ENCODE peak calls at places on chromosomes 6 and 20, in five cellular contexts. One of them, this sample, is unnamed.

GRCh38 chr6:4603291-4603690 is 172.9 kb upstream of the CDYL start:
- DNase-seq in suprapubic skin: peak; percentile 80
- DNase-seq in astrocyte of the cerebellum: peak; percentile 73
- DNase-seq in esophagus muscularis mucosa: no peak
- DNase-seq in Calu3: peak; percentile 5
- DNase-seq in this sample: no peak

GRCh38 chr6:2841264-2842138 is at the start of gene SERPINB1:
- DNase-seq in astrocyte of the cerebellum: no peak
- DNase-seq in Calu3: peak; percentile 87
- DNase-seq in suprapubic skin: peak; percentile 92
- DNase-seq in esophagus muscularis mucosa: peak; percentile 97
- DNase-seq in this sample: peak; percentile 91

GRCh38 chr20:16575390-16576140 is 2.3 kb upstream of the KIF16B start:
- DNase-seq in Calu3: no peak
- DNase-seq in esophagus muscularis mucosa: peak; percentile 72
- DNase-seq in suprapubic skin: no peak
- DNase-seq in astrocyte of the cerebellum: no peak
- DNase-seq in this sample: no peak

GRCh38 chr20:37542281-37542680 is 14.6 kb upstream of the BLCAP start:
- DNase-seq in esophagus muscularis mucosa: no peak
- DNase-seq in Calu3: no peak
- DNase-seq in astrocyte of the cerebellum: no peak
- DNase-seq in suprapubic skin: no peak
- DNase-seq in this sample: no peak

GRCh38 chr6:169799474-169799926 is 48.1 kb downstream of the ERMARD start:
- DNase-seq in suprapubic skin: no peak
- DNase-seq in Calu3: no peak
- DNase-seq in esophagus muscularis mucosa: peak; percentile 21
- DNase-seq in astrocyte of the cerebellum: no peak
- DNase-seq in this sample: peak; percentile 46

GRCh38 chr6:44057238-44057930 is 69.9 kb downstream of the MRPL14 start:
- DNase-seq in suprapubic skin: no peak
- DNase-seq in astrocyte of the cerebellum: no peak
- DNase-seq in esophagus muscularis mucosa: no peak
- DNase-seq in Calu3: no peak
- DNase-seq in this sample: no peak

GRCh38 chr6:143027058-143027457 is 33.6 kb upstream of the AIG1 start:
- DNase-seq in suprapubic skin: no peak
- DNase-seq in Calu3: peak; percentile 15
- DNase-seq in esophagus muscularis mucosa: no peak
- DNase-seq in astrocyte of the cerebellum: no peak
- DNase-seq in this sample: no peak

GRCh38 chr20:50682947-50683530 is 8.3 kb downstream of the RIPOR3 start:
- DNase-seq in Calu3: no peak
- DNase-seq in astrocyte of the cerebellum: no peak
- DNase-seq in esophagus muscularis mucosa: no peak
- DNase-seq in suprapubic skin: no peak
- DNase-seq in this sample: no peak

GRCh38 chr6:26351544-26351953 is 13.4 kb upstream of the BTN3A2 start:
- DNase-seq in astrocyte of the cerebellum: peak; percentile 58
- DNase-seq in esophagus muscularis mucosa: no peak
- DNase-seq in Calu3: no peak
- DNase-seq in suprapubic skin: no peak
- DNase-seq in this sample: no peak

GRCh38 chr6:47181681-47182080 is 128.0 kb downstream of the TNFRSF21 start:
- DNase-seq in Calu3: no peak
- DNase-seq in astrocyte of the cerebellum: no peak
- DNase-seq in esophagus muscularis mucosa: no peak
- DNase-seq in suprapubic skin: no peak
- DNase-seq in this sample: no peak

GRCh38 chr20:47311967-47312681 is 44.4 kb downstream of the ZMYND8 start:
- DNase-seq in esophagus muscularis mucosa: no peak
- DNase-seq in Calu3: no peak
- DNase-seq in suprapubic skin: peak; percentile 29
- DNase-seq in astrocyte of the cerebellum: no peak
- DNase-seq in this sample: no peak

GRCh38 chr6:72042088-72042487 is 155.7 kb downstream of the RIMS1 start:
- DNase-seq in esophagus muscularis mucosa: no peak
- DNase-seq in suprapubic skin: no peak
- DNase-seq in Calu3: no peak
- DNase-seq in astrocyte of the cerebellum: no peak
- DNase-seq in this sample: no peak

GRCh38 chr20:11807070-11807741 is 110.5 kb upstream of the BTBD3 start:
- DNase-seq in suprapubic skin: no peak
- DNase-seq in esophagus muscularis mucosa: no peak
- DNase-seq in astrocyte of the cerebellum: peak; percentile 90
- DNase-seq in Calu3: no peak
- DNase-seq in this sample: no peak

GRCh38 chr6:71410681-71411080 is 122.1 kb downstream of the OGFRL1 start:
- DNase-seq in Calu3: no peak
- DNase-seq in esophagus muscularis mucosa: no peak
- DNase-seq in astrocyte of the cerebellum: no peak
- DNase-seq in suprapubic skin: no peak
- DNase-seq in this sample: no peak

GRCh38 chr6:52389626-52390360 is 27.8 kb downstream of the PAQR8 start:
- DNase-seq in esophagus muscularis mucosa: no peak
- DNase-seq in suprapubic skin: peak; percentile 66
- DNase-seq in Calu3: peak; percentile 84
- DNase-seq in astrocyte of the cerebellum: no peak
- DNase-seq in this sample: no peak

GRCh38 chr20:3563548-3564177 is 92.8 kb downstream of the ATRN start:
- DNase-seq in Calu3: peak; percentile 27
- DNase-seq in suprapubic skin: no peak
- DNase-seq in esophagus muscularis mucosa: no peak
- DNase-seq in astrocyte of the cerebellum: peak; percentile 20
- DNase-seq in this sample: no peak

GRCh38 chr6:114009192-114009591 is 38.2 kb upstream of the HDAC2 start:
- DNase-seq in Calu3: no peak
- DNase-seq in astrocyte of the cerebellum: no peak
- DNase-seq in esophagus muscularis mucosa: no peak
- DNase-seq in suprapubic skin: no peak
- DNase-seq in this sample: no peak

GRCh38 chr6:138088307-138088744 is 18.9 kb downstream of the PERP start:
- DNase-seq in suprapubic skin: no peak
- DNase-seq in astrocyte of the cerebellum: peak; percentile 70
- DNase-seq in Calu3: peak; percentile 68
- DNase-seq in esophagus muscularis mucosa: no peak
- DNase-seq in this sample: no peak

DNA sequence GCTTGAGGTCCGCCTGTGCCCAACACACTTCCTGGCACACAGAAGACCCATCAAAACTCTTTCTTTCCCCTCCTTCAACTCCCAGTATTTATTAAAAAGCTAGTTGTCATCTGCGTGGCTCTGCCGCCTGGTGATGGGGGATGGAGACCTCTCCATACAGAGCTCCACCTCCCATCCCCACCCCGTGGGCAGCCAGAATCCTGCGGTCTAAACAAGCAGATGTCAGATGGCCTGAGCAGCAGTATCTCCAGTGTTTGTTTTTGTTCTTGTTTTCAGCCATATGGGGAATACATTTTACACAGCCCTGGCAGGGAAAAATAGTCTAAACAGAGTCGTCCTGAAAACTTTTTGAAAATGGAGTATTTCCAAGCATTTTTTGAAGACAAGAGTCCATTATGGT is 91.3 kb downstream of the TCP11 start:
- DNase-seq in astrocyte of the cerebellum: peak; percentile 49
- DNase-seq in esophagus muscularis mucosa: no peak
- DNase-seq in Calu3: no peak
- DNase-seq in suprapubic skin: no peak
- DNase-seq in this sample: no peak
- TF ChIP-seq CTCF in astrocyte of the cerebellum: no peak
- TF ChIP-seq CTCF in esophagus muscularis mucosa: no peak
- TF ChIP-seq CTCF in Calu3: no peak
- TF ChIP-seq CTCF in suprapubic skin: no peak
- TF ChIP-seq CTCF in this sample: no peak

GRCh38 chr20:8454137-8454712 is 322.2 kb downstream of the PLCB1 start:
- DNase-seq in Calu3: no peak
- DNase-seq in astrocyte of the cerebellum: peak; percentile 49
- DNase-seq in suprapubic skin: no peak
- DNase-seq in esophagus muscularis mucosa: no peak
- DNase-seq in this sample: no peak
- TF ChIP-seq CTCF in Calu3: no peak
- TF ChIP-seq CTCF in astrocyte of the cerebellum: peak; percentile 46
- TF ChIP-seq CTCF in suprapubic skin: no peak
- TF ChIP-seq CTCF in esophagus muscularis mucosa: no peak
- TF ChIP-seq CTCF in this sample: peak; percentile 46

GRCh38 chr20:35146922-35147574 is at the start of gene EDEM2:
- DNase-seq in astrocyte of the cerebellum: peak; percentile 90
- DNase-seq in suprapubic skin: peak; percentile 95
- DNase-seq in esophagus muscularis mucosa: peak; percentile 98
- DNase-seq in Calu3: peak; percentile 98
- DNase-seq in this sample: peak; percentile 98
- TF ChIP-seq CTCF in astrocyte of the cerebellum: no peak
- TF ChIP-seq CTCF in suprapubic skin: no peak
- TF ChIP-seq CTCF in esophagus muscularis mucosa: no peak
- TF ChIP-seq CTCF in Calu3: no peak
- TF ChIP-seq CTCF in this sample: no peak

GRCh38 chr6:10248378-10248843 is 166.5 kb downstream of the TFAP2A start:
- DNase-seq in suprapubic skin: no peak
- DNase-seq in astrocyte of the cerebellum: peak; percentile 55
- DNase-seq in Calu3: no peak
- DNase-seq in esophagus muscularis mucosa: no peak
- DNase-seq in this sample: no peak
- TF ChIP-seq CTCF in suprapubic skin: no peak
- TF ChIP-seq CTCF in astrocyte of the cerebellum: no peak
- TF ChIP-seq CTCF in Calu3: no peak
- TF ChIP-seq CTCF in esophagus muscularis mucosa: no peak
- TF ChIP-seq CTCF in this sample: peak; percentile 30

GRCh38 chr6:130676077-130676772 is 151.0 kb upstream of the SMLR1 start:
- DNase-seq in esophagus muscularis mucosa: no peak
- DNase-seq in astrocyte of the cerebellum: no peak
- DNase-seq in Calu3: no peak
- DNase-seq in suprapubic skin: no peak
- DNase-seq in this sample: no peak
- TF ChIP-seq CTCF in esophagus muscularis mucosa: no peak
- TF ChIP-seq CTCF in astrocyte of the cerebellum: no peak
- TF ChIP-seq CTCF in Calu3: no peak
- TF ChIP-seq CTCF in suprapubic skin: no peak
- TF ChIP-seq CTCF in this sample: peak; percentile 42

GRCh38 chr6:97052152-97052787 is 127.7 kb downstream of the KLHL32 start:
- DNase-seq in astrocyte of the cerebellum: no peak
- DNase-seq in esophagus muscularis mucosa: no peak
- DNase-seq in Calu3: no peak
- DNase-seq in suprapubic skin: no peak
- DNase-seq in this sample: no peak

GRCh38 chr6:97048771-97049170 is 124.2 kb downstream of the KLHL32 start:
- DNase-seq in suprapubic skin: no peak
- DNase-seq in astrocyte of the cerebellum: no peak
- DNase-seq in esophagus muscularis mucosa: no peak
- DNase-seq in Calu3: no peak
- DNase-seq in this sample: no peak

GRCh38 chr6:97055743-97056142 is 131.2 kb downstream of the KLHL32 start:
- DNase-seq in suprapubic skin: no peak
- DNase-seq in astrocyte of the cerebellum: no peak
- DNase-seq in Calu3: no peak
- DNase-seq in esophagus muscularis mucosa: no peak
- DNase-seq in this sample: no peak

GRCh38 chr6:97049254-97050004 is 124.9 kb downstream of the KLHL32 start:
- DNase-seq in Calu3: no peak
- DNase-seq in astrocyte of the cerebellum: no peak
- DNase-seq in esophagus muscularis mucosa: no peak
- DNase-seq in suprapubic skin: no peak
- DNase-seq in this sample: no peak

GRCh38 chr6:97053643-97054411 is 129.3 kb downstream of the KLHL32 start:
- DNase-seq in suprapubic skin: no peak
- DNase-seq in esophagus muscularis mucosa: no peak
- DNase-seq in Calu3: no peak
- DNase-seq in astrocyte of the cerebellum: peak; percentile 15
- DNase-seq in this sample: no peak
- TF ChIP-seq CTCF in suprapubic skin: no peak
- TF ChIP-seq CTCF in esophagus muscularis mucosa: peak; percentile 51
- TF ChIP-seq CTCF in Calu3: no peak
- TF ChIP-seq CTCF in astrocyte of the cerebellum: peak; percentile 13
- TF ChIP-seq CTCF in this sample: peak; percentile 66

DNA sequence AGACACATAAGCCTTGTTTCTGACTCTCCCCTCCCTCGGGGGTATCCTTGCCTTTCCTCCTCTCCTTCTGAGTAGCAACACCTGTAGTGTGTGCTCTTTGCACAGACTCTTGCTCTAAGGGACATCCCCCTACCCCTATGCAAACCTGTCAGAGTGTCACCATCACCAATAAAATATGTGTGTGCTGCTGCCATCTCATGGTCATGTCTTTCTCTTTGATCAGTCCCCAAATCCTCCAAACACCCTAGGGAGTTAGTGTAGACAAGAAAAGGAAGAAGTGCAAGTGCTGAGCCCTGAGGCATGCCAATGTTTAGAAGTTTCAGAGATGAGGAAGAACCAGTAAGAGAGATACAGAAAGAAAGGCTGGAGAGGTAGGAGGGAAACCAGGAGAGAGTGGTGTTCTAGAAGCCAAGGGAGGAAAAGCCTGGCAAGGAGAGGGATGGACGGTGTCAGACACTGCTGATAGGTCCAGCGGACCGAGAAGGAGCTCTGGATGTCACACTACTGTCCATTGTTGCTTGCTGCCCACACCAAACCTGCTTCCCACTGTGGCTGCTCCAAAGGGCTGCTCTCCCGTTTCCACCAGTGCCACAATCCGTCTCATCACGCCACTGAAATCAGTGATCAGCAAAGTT is 16.4 kb downstream of the TRMT6 start:
- DNase-seq in astrocyte of the cerebellum: no peak
- DNase-seq in suprapubic skin: no peak
- DNase-seq in esophagus muscularis mucosa: no peak
- DNase-seq in Calu3: peak; percentile 9
- DNase-seq in this sample: no peak
- TF ChIP-seq CTCF in astrocyte of the cerebellum: peak; percentile 25
- TF ChIP-seq CTCF in suprapubic skin: no peak
- TF ChIP-seq CTCF in esophagus muscularis mucosa: no peak
- TF ChIP-seq CTCF in Calu3: no peak
- TF ChIP-seq CTCF in this sample: peak; percentile 21

GRCh38 chr6:103675807-103676406 is 1183.8 kb downstream of the HACE1 start:
- DNase-seq in suprapubic skin: no peak
- DNase-seq in Calu3: peak; percentile 4
- DNase-seq in esophagus muscularis mucosa: no peak
- DNase-seq in astrocyte of the cerebellum: peak; percentile 8
- DNase-seq in this sample: no peak

GRCh38 chr6:103677290-103677689 is 1182.4 kb downstream of the HACE1 start:
- DNase-seq in astrocyte of the cerebellum: no peak
- DNase-seq in suprapubic skin: no peak
- DNase-seq in esophagus muscularis mucosa: no peak
- DNase-seq in Calu3: no peak
- DNase-seq in this sample: no peak

GRCh38 chr6:103674790-103675189 is 1184.9 kb downstream of the HACE1 start:
- DNase-seq in astrocyte of the cerebellum: no peak
- DNase-seq in esophagus muscularis mucosa: no peak
- DNase-seq in suprapubic skin: no peak
- DNase-seq in Calu3: no peak
- DNase-seq in this sample: no peak

DNA sequence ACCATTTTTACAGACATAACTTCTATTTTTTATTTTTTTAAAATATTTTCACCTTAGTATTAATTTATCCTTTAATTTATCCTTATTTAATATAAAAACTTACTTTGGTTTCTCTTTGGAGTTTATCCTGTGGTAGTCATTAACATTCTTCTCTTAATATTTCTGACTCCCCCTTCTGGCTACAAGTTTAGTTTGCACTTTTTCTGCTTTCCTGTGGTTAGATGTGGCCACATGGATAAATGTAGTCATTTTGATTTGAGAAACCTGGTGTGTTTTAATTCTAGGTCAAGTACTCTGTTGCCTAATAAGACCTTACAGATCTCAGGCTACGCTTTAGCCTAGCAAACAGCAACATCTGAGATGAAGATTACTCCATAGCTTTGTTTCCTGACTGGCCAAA is 1187.5 kb downstream of the HACE1 start:
- DNase-seq in astrocyte of the cerebellum: peak; percentile 15
- DNase-seq in Calu3: no peak
- DNase-seq in suprapubic skin: no peak
- DNase-seq in esophagus muscularis mucosa: no peak
- DNase-seq in this sample: no peak
- TF ChIP-seq CTCF in astrocyte of the cerebellum: no peak
- TF ChIP-seq CTCF in Calu3: no peak
- TF ChIP-seq CTCF in suprapubic skin: no peak
- TF ChIP-seq CTCF in esophagus muscularis mucosa: no peak
- TF ChIP-seq CTCF in this sample: peak; percentile 39